ENCODE peak calls at places on chromosomes 13 and 19, in nine cellular contexts. I is RWPE1, K is fibroblast of lung, E is naive B cell, X is NCI-H2029, T is fibroblast of pulmonary artery, F is NCI-H1694 treated with DMSO at 0.1 percent for 48 hours, L is adrenal gland, J is Caco-2. D is an unnamed sample.

GRCh38 chr13:97254809-97255208 is 32.7 kb downstream of the MBNL2 start:
- DNase-seq in T (no peak), E (no peak), K (peak), L (no peak), F (no peak), I (peak), J (no peak), X (no peak), D (peak)

GRCh38 chr19:40191836-40192646 is 815 bp downstream of the MAP3K10 start:
- DNase-seq in K (peak), F (no peak), L (no peak), E (peak), T (peak), X (no peak), I (peak), J (peak), D (peak)

GRCh38 chr13:42821437-42821836 is 40.1 kb downstream of the FAM216B start:
- DNase-seq in I (no peak), K (peak), X (no peak), J (no peak), E (no peak), F (no peak), T (peak), L (no peak), D (no peak)

GRCh38 chr13:114068723-114069322 is 63.6 kb downstream of the RASA3 start:
- DNase-seq in I (no peak), E (no peak), X (no peak), K (peak), F (no peak), T (peak), L (no peak), J (no peak), D (peak)

GRCh38 chr19:47274891-47275865 is 493 bp downstream of the INAFM1 start:
- DNase-seq in X (no peak), K (peak), I (no peak), F (no peak), T (peak), L (peak), E (no peak), J (peak), D (peak)

GRCh38 chr13:33057019-33057785 is 41.0 kb downstream of the KL start:
- DNase-seq in K (no peak), X (no peak), F (peak), E (no peak), I (no peak), T (peak), J (peak), L (no peak), D (peak)

GRCh38 chr19:3760871-3761361 is 576 bp downstream of the APBA3 start:
- DNase-seq in X (no peak), J (no peak), T (peak), L (peak), F (no peak), E (no peak), K (peak), I (no peak), D (peak)

GRCh38 chr19:1755467-1756155 is 2.3 kb downstream of the ONECUT3 start:
- DNase-seq in J (no peak), K (no peak), E (no peak), T (no peak), X (no peak), F (no peak), L (no peak), I (no peak), D (no peak)

GRCh38 chr19:23917856-23918255 is 3.2 kb downstream of the ZNF726 start:
- DNase-seq in I (no peak), K (no peak), T (no peak), L (no peak), E (no peak), X (peak), F (no peak), J (no peak), D (no peak)

D was measured in dermis blood vessel endothelial cell.